ENCODE peak calls at places on chromosomes 11 and 22, in five cellular contexts. One of them, this sample, is unnamed.

GRCh38 chr11:61512435-61512834 is 3.9 kb downstream of the LRRC10B start:
- DNase-seq in lower leg skin: no peak
- DNase-seq in stomach: no peak
- DNase-seq in fibroblast of mammary gland: no peak
- DNase-seq in BJ: no peak
- DNase-seq in this sample: no peak

GRCh38 chr11:92528051-92528450 is 303.4 kb downstream of the FAT3 start:
- DNase-seq in lower leg skin: no peak
- DNase-seq in stomach: no peak
- DNase-seq in fibroblast of mammary gland: peak
- DNase-seq in BJ: peak
- DNase-seq in this sample: no peak

GRCh38 chr22:49768961-49769690 is 58.5 kb downstream of the BRD1 start:
- DNase-seq in lower leg skin: no peak
- DNase-seq in stomach: no peak
- DNase-seq in fibroblast of mammary gland: no peak
- DNase-seq in BJ: no peak
- DNase-seq in this sample: peak

GRCh38 chr22:21444701-21445436 is 22.3 kb upstream of the TMEM191C start:
- DNase-seq in lower leg skin: peak
- DNase-seq in stomach: peak
- DNase-seq in fibroblast of mammary gland: no peak
- DNase-seq in BJ: no peak
- DNase-seq in this sample: peak

GRCh38 chr11:126232683-126233082 is 21.1 kb downstream of the FAM118B start:
- DNase-seq in lower leg skin: no peak
- DNase-seq in stomach: no peak
- DNase-seq in fibroblast of mammary gland: no peak
- DNase-seq in BJ: no peak
- DNase-seq in this sample: no peak

GRCh38 chr11:69293819-69294505 is at the start of gene MYEOV:
- DNase-seq in lower leg skin: no peak
- DNase-seq in stomach: peak
- DNase-seq in fibroblast of mammary gland: peak
- DNase-seq in BJ: no peak
- DNase-seq in this sample: peak

GRCh38 chr22:20591660-20592310 is 84.4 kb downstream of the MED15 start:
- DNase-seq in lower leg skin: peak
- DNase-seq in stomach: peak
- DNase-seq in fibroblast of mammary gland: peak
- DNase-seq in BJ: no peak
- DNase-seq in this sample: peak

GRCh38 chr11:18307461-18308139 is 14.3 kb downstream of the HPS5 start:
- DNase-seq in lower leg skin: no peak
- DNase-seq in stomach: no peak
- DNase-seq in fibroblast of mammary gland: no peak
- DNase-seq in BJ: no peak
- DNase-seq in this sample: no peak

GRCh38 chr11:74966651-74967050 is 17.6 kb downstream of the SPCS2 start:
- DNase-seq in lower leg skin: no peak
- DNase-seq in stomach: no peak
- DNase-seq in fibroblast of mammary gland: peak
- DNase-seq in BJ: no peak
- DNase-seq in this sample: no peak

GRCh38 chr11:70501026-70501901 is 102.9 kb downstream of the CTTN start:
- DNase-seq in lower leg skin: no peak
- DNase-seq in stomach: no peak
- DNase-seq in fibroblast of mammary gland: no peak
- DNase-seq in BJ: no peak
- DNase-seq in this sample: peak

GRCh38 chr11:117942255-117942654 is 13.1 kb upstream of the TMPRSS13 start:
- DNase-seq in lower leg skin: peak
- DNase-seq in stomach: no peak
- DNase-seq in fibroblast of mammary gland: no peak
- DNase-seq in BJ: no peak
- DNase-seq in this sample: no peak

GRCh38 chr11:34798985-34799384 is 117.2 kb downstream of the APIP start:
- DNase-seq in lower leg skin: no peak
- DNase-seq in stomach: no peak
- DNase-seq in fibroblast of mammary gland: no peak
- DNase-seq in BJ: no peak
- DNase-seq in this sample: no peak

GRCh38 chr22:47328550-47329243 is 566.2 kb downstream of the TBC1D22A start:
- DNase-seq in lower leg skin: peak
- DNase-seq in stomach: no peak
- DNase-seq in fibroblast of mammary gland: peak
- DNase-seq in BJ: peak
- DNase-seq in this sample: no peak

GRCh38 chr11:47177229-47177845 is 658 bp upstream of the ARFGAP2 start:
- DNase-seq in lower leg skin: no peak
- DNase-seq in stomach: peak
- DNase-seq in fibroblast of mammary gland: peak
- DNase-seq in BJ: no peak
- DNase-seq in this sample: peak

GRCh38 chr11:66020618-66021357 is 5.5 kb downstream of the CATSPER1 start:
- DNase-seq in lower leg skin: no peak
- DNase-seq in stomach: peak
- DNase-seq in fibroblast of mammary gland: peak
- DNase-seq in BJ: no peak
- DNase-seq in this sample: peak

GRCh38 chr11:78532991-78533861 is 41.4 kb downstream of the NARS2 start:
- DNase-seq in lower leg skin: no peak
- DNase-seq in stomach: no peak
- DNase-seq in fibroblast of mammary gland: no peak
- DNase-seq in BJ: no peak
- DNase-seq in this sample: no peak

GRCh38 chr11:65849771-65850216 is 8.2 kb downstream of the CFL1 start:
- DNase-seq in lower leg skin: no peak
- DNase-seq in stomach: no peak
- DNase-seq in fibroblast of mammary gland: no peak
- DNase-seq in BJ: no peak
- DNase-seq in this sample: no peak

GRCh38 chr22:22866381-22867111 is 21.1 kb upstream of the IGLL5 start:
- DNase-seq in lower leg skin: no peak
- DNase-seq in stomach: no peak
- DNase-seq in fibroblast of mammary gland: peak
- DNase-seq in BJ: no peak
- DNase-seq in this sample: no peak

GRCh38 chr11:133064152-133064877 is 468.0 kb downstream of the OPCML start:
- DNase-seq in lower leg skin: peak
- DNase-seq in stomach: peak
- DNase-seq in fibroblast of mammary gland: peak
- DNase-seq in BJ: no peak
- DNase-seq in this sample: peak

GRCh38 chr11:89489930-89490329 is 1.2 kb downstream of the NOX4 start:
- DNase-seq in lower leg skin: no peak
- DNase-seq in stomach: no peak
- DNase-seq in fibroblast of mammary gland: no peak
- DNase-seq in BJ: no peak
- DNase-seq in this sample: no peak

GRCh38 chr11:118521892-118522311 is 5.4 kb upstream of the TTC36 start:
- DNase-seq in lower leg skin: no peak
- DNase-seq in stomach: no peak
- DNase-seq in fibroblast of mammary gland: no peak
- DNase-seq in BJ: no peak
- DNase-seq in this sample: no peak

GRCh38 chr22:38034278-38034882 is 22.8 kb upstream of the PICK1 start:
- DNase-seq in lower leg skin: no peak
- DNase-seq in stomach: peak
- DNase-seq in fibroblast of mammary gland: peak
- DNase-seq in BJ: peak
- DNase-seq in this sample: peak

GRCh38 chr11:122814401-122814800 is 23.9 kb upstream of the CRTAM start:
- DNase-seq in lower leg skin: no peak
- DNase-seq in stomach: no peak
- DNase-seq in fibroblast of mammary gland: no peak
- DNase-seq in BJ: no peak
- DNase-seq in this sample: no peak

GRCh38 chr11:29629281-29629680 is 387.5 kb downstream of the KCNA4 start:
- DNase-seq in lower leg skin: no peak
- DNase-seq in stomach: no peak
- DNase-seq in fibroblast of mammary gland: no peak
- DNase-seq in BJ: no peak
- DNase-seq in this sample: no peak

GRCh38 chr11:64742087-64742939 is 1.6 kb downstream of the RASGRP2 start:
- DNase-seq in lower leg skin: no peak
- DNase-seq in stomach: no peak
- DNase-seq in fibroblast of mammary gland: no peak
- DNase-seq in BJ: no peak
- DNase-seq in this sample: no peak

GRCh38 chr22:16955678-16956210 is 52.3 kb downstream of the GAB4 start:
- DNase-seq in lower leg skin: peak
- DNase-seq in stomach: no peak
- DNase-seq in fibroblast of mammary gland: peak
- DNase-seq in BJ: no peak
- DNase-seq in this sample: no peak

GRCh38 chr11:90747057-90747456 is 524.2 kb upstream of the CHORDC1 start:
- DNase-seq in lower leg skin: no peak
- DNase-seq in stomach: no peak
- DNase-seq in fibroblast of mammary gland: no peak
- DNase-seq in BJ: no peak
- DNase-seq in this sample: no peak

GRCh38 chr11:133600876-133601275 is 68.6 kb upstream of the OPCML start:
- DNase-seq in lower leg skin: no peak
- DNase-seq in stomach: no peak
- DNase-seq in fibroblast of mammary gland: no peak
- DNase-seq in BJ: no peak
- DNase-seq in this sample: no peak

GRCh38 chr11:2534131-2534956 is 89.5 kb downstream of the KCNQ1 start:
- DNase-seq in lower leg skin: peak
- DNase-seq in stomach: no peak
- DNase-seq in fibroblast of mammary gland: no peak
- DNase-seq in BJ: no peak
- DNase-seq in this sample: no peak

GRCh38 chr11:2533642-2534115 is 88.9 kb downstream of the KCNQ1 start:
- DNase-seq in lower leg skin: peak
- DNase-seq in stomach: peak
- DNase-seq in fibroblast of mammary gland: peak
- DNase-seq in BJ: peak
- DNase-seq in this sample: peak

GRCh38 chr11:2531277-2531986 is 86.6 kb downstream of the KCNQ1 start:
- DNase-seq in lower leg skin: peak
- DNase-seq in stomach: peak
- DNase-seq in fibroblast of mammary gland: peak
- DNase-seq in BJ: no peak
- DNase-seq in this sample: peak

GRCh38 chr11:2531987-2532703 is 87.3 kb downstream of the KCNQ1 start:
- DNase-seq in lower leg skin: no peak
- DNase-seq in stomach: no peak
- DNase-seq in fibroblast of mammary gland: no peak
- DNase-seq in BJ: no peak
- DNase-seq in this sample: peak

DNA sequence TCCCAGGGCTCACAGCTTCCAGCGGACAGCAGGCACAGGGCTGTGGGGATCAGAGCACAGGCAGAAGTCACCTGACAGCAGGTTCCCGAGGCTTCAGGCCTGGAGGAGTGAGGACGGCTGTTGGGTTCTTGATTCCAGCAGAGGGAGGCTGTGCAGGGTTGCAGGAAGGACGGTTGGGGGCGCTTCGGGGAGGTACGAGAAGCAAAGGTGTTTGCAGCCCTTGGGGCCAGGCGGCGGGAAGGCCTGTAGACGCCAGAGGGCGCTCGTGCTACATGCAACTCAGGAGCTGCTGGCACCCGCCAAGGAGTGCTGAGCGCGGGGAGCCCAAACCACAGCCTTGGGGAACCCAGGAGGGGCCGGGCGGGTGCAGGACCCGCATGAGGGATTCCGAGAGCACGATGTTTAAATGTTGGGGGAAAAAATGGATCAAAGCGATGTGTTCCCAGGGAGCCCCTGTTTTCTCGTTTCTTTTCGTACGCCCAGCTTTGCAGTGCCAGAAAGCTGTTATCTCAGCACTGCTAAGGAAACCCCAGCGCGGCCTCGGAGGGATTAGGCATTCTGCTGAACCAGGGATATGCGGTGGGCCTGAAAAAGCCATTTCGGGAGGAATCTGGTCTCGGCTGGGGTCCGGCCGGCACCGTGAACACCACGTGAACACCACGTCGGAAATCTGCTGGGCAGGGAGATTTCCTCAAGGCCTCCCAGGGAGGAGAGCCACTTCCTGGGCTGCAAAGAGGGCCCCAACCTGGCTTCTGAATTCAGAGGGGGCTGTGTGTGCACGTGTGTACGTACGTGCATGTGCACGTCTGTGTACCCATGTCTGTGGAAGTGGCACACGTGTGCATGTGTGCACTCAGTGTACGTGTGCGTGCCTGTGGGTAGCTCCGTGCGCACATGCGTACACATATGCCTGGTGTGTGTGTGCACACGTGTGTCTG is 88.2 kb downstream of the KCNQ1 start:
- DNase-seq in lower leg skin: peak
- DNase-seq in stomach: peak
- DNase-seq in fibroblast of mammary gland: peak
- DNase-seq in BJ: peak
- DNase-seq in this sample: peak
- H3K4me3 ChIP-seq in lower leg skin: no peak
- H3K4me3 ChIP-seq in stomach: peak
- H3K4me3 ChIP-seq in fibroblast of mammary gland: no peak
- H3K4me3 ChIP-seq in BJ: no peak
- H3K4me3 ChIP-seq in this sample: peak

DNA sequence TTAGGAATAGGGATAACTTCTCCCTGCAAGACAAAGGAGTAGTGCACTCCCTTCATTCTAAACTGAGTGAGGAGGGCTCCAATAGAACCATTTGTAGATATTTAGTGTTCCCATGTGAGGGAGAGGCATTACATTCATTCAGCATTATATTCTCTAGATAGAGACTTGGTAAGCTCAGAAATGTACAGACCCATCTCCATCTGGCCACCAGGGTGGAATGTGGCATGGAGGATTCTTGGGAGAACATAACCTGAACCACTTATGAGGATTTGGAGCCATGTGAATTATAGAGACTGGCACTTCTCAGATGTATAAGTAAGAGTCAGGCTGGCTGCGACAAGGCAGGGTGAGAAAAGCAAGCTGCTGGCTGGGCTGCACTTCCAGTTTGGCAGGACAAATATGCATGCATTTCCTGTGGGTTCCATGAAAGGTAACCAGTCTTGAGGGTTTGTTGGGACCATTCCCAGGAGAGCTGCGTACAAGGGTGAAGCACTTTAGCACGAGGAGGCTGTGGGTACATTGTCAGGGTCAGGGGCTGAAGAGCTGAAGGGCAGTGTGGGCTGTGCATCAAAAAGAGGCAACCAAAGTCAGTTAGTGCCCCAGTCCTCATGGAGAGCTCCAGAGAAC is 9.2 kb downstream of the RRP8 start:
- DNase-seq in lower leg skin: no peak
- DNase-seq in stomach: no peak
- DNase-seq in fibroblast of mammary gland: no peak
- DNase-seq in BJ: no peak
- DNase-seq in this sample: no peak
- TF ChIP-seq CTCF in lower leg skin: no peak
- TF ChIP-seq CTCF in stomach: no peak
- TF ChIP-seq CTCF in fibroblast of mammary gland: no peak
- TF ChIP-seq CTCF in BJ: no peak
- TF ChIP-seq CTCF in this sample: no peak

GRCh38 chr11:125223901-125224331 is 59.4 kb downstream of the PKNOX2 start:
- DNase-seq in lower leg skin: no peak
- DNase-seq in stomach: no peak
- DNase-seq in fibroblast of mammary gland: no peak
- DNase-seq in BJ: no peak
- DNase-seq in this sample: no peak
- H3K4me3 ChIP-seq in lower leg skin: no peak
- H3K4me3 ChIP-seq in stomach: no peak
- H3K4me3 ChIP-seq in fibroblast of mammary gland: no peak
- H3K4me3 ChIP-seq in BJ: no peak
- H3K4me3 ChIP-seq in this sample: no peak

GRCh38 chr22:39654959-39655579 is 84.5 kb downstream of the CACNA1I start:
- DNase-seq in lower leg skin: no peak
- DNase-seq in stomach: no peak
- DNase-seq in fibroblast of mammary gland: no peak
- DNase-seq in BJ: no peak
- DNase-seq in this sample: no peak
- TF ChIP-seq CTCF in lower leg skin: no peak
- TF ChIP-seq CTCF in stomach: no peak
- TF ChIP-seq CTCF in fibroblast of mammary gland: peak
- TF ChIP-seq CTCF in BJ: no peak
- TF ChIP-seq CTCF in this sample: no peak